ENCODE peak calls at places on chromosomes 4 and X, in nine cellular contexts. S is GM20000; V is activated naive CD4-positive, alpha-beta T cell; P is midbrain; I is fibroblast of pulmonary artery; G is brain microvascular endothelial cell; C is nephron progenitor cell; Z is uterus; D is anterior cingulate cortex. K is an unnamed sample.

GRCh38 chrX:53321216-53321942 is 40.0 kb upstream of the IQSEC2 start:
- DNase-seq in V (no peak), D (peak), Z (no peak), I (no peak), G (no peak), C (no peak), S (peak), P (no peak), K (no peak)

GRCh38 chrX:13899607-13900006 is 82.7 kb upstream of the GPM6B start:
- DNase-seq in V (no peak), C (no peak), D (no peak), I (peak), P (no peak), G (peak), S (no peak), Z (peak), K (peak)

GRCh38 chrX:133415276-133416105 is at the start of gene GPC4:
- DNase-seq in V (no peak), I (peak), Z (peak), P (peak), G (peak), D (peak), S (peak), C (peak), K (peak)

GRCh38 chr4:153785830-153786721 is 2.8 kb downstream of the SFRP2 start:
- DNase-seq in D (no peak), G (no peak), P (peak), Z (no peak), V (no peak), C (no peak), I (peak), S (no peak), K (no peak)

GRCh38 chr4:47122592-47123291 is 91.4 kb downstream of the GABRB1 start:
- DNase-seq in C (peak), V (no peak), S (peak), D (peak), I (peak), P (peak), G (peak), Z (no peak), K (peak)

GRCh38 chrX:17706676-17707075 is 30.6 kb upstream of the SCML1 start:
- DNase-seq in I (peak), Z (no peak), S (no peak), D (no peak), G (peak), C (no peak), P (no peak), V (no peak), K (no peak)

GRCh38 chrX:150513564-150513963 is 54.9 kb upstream of the MTM1 start:
- DNase-seq in D (no peak), V (no peak), Z (no peak), S (no peak), C (no peak), I (no peak), G (no peak), P (no peak), K (no peak)

GRCh38 chrX:34918091-34918736 is 24.4 kb upstream of the FAM47B start:
- DNase-seq in Z (no peak), D (no peak), G (peak), P (no peak), I (peak), S (no peak), V (no peak), C (no peak), K (no peak)

GRCh38 chrX:70033348-70033747 is 16.4 kb downstream of the AWAT2 start:
- DNase-seq in C (peak), I (peak), D (peak), P (peak), Z (no peak), G (peak), S (peak), V (no peak), K (no peak)

GRCh38 chr4:8580321-8581093 is at the start of gene GPR78:
- DNase-seq in Z (peak), I (peak), V (no peak), C (peak), P (no peak), G (peak), S (peak), D (no peak), K (no peak)

GRCh38 chr4:11743236-11743635 is 314.5 kb upstream of the HS3ST1 start:
- DNase-seq in D (no peak), C (no peak), I (no peak), Z (no peak), G (no peak), S (no peak), V (no peak), P (no peak), K (no peak)

K was measured in lower leg skin.